ENCODE peak calls at places on chromosomes 5 and 9, in five cellular contexts. One of them, this sample, is unnamed.

GRCh38 chr5:60541980-60542379 is 158.0 kb downstream of the DEPDC1B start:
- DNase-seq in HCT116: no peak
- DNase-seq in kidney: no peak
- DNase-seq in HFFc6: no peak
- DNase-seq in COLO829: peak
- DNase-seq in this sample: peak

GRCh38 chr5:39341934-39342333 is 22.4 kb downstream of the C9 start:
- DNase-seq in HCT116: no peak
- DNase-seq in kidney: no peak
- DNase-seq in HFFc6: no peak
- DNase-seq in COLO829: peak
- DNase-seq in this sample: no peak

GRCh38 chr5:125370486-125370885 is 624.0 kb upstream of the ZNF608 start:
- DNase-seq in HCT116: no peak
- DNase-seq in kidney: no peak
- DNase-seq in HFFc6: no peak
- DNase-seq in COLO829: peak
- DNase-seq in this sample: no peak

GRCh38 chr5:34487202-34487879 is 168.8 kb upstream of the RAI14 start:
- DNase-seq in HCT116: no peak
- DNase-seq in kidney: no peak
- DNase-seq in HFFc6: peak
- DNase-seq in COLO829: no peak
- DNase-seq in this sample: peak

GRCh38 chr9:124694394-124695279 is 76.5 kb downstream of the NR6A1 start:
- DNase-seq in HCT116: no peak
- DNase-seq in kidney: no peak
- DNase-seq in HFFc6: no peak
- DNase-seq in COLO829: no peak
- DNase-seq in this sample: peak

GRCh38 chr5:140382866-140383265 is 18.8 kb upstream of the ANKHD1 start:
- DNase-seq in HCT116: no peak
- DNase-seq in kidney: no peak
- DNase-seq in HFFc6: no peak
- DNase-seq in COLO829: no peak
- DNase-seq in this sample: no peak

GRCh38 chr5:38387161-38387560 is 128.8 kb downstream of the EGFLAM start:
- DNase-seq in HCT116: no peak
- DNase-seq in kidney: no peak
- DNase-seq in HFFc6: no peak
- DNase-seq in COLO829: no peak
- DNase-seq in this sample: no peak

GRCh38 chr5:72470817-72471216 is 36.4 kb downstream of the ZNF366 start:
- DNase-seq in HCT116: no peak
- DNase-seq in kidney: no peak
- DNase-seq in HFFc6: peak
- DNase-seq in COLO829: no peak
- DNase-seq in this sample: peak

GRCh38 chr9:132878695-132879064 is at the start of gene SPACA9:
- DNase-seq in HCT116: peak
- DNase-seq in kidney: peak
- DNase-seq in HFFc6: peak
- DNase-seq in COLO829: peak
- DNase-seq in this sample: peak

GRCh38 chr5:124661317-124662141 is 84.9 kb downstream of the ZNF608 start:
- DNase-seq in HCT116: peak
- DNase-seq in kidney: no peak
- DNase-seq in HFFc6: peak
- DNase-seq in COLO829: peak
- DNase-seq in this sample: peak

GRCh38 chr5:54383225-54383624 is 72.3 kb upstream of the HSPB3 start:
- DNase-seq in HCT116: no peak
- DNase-seq in kidney: no peak
- DNase-seq in HFFc6: no peak
- DNase-seq in COLO829: no peak
- DNase-seq in this sample: peak

GRCh38 chr5:145852990-145853389 is 17.8 kb upstream of the PRELID2 start:
- DNase-seq in HCT116: no peak
- DNase-seq in kidney: no peak
- DNase-seq in HFFc6: no peak
- DNase-seq in COLO829: no peak
- DNase-seq in this sample: no peak